ENCODE peak calls at places on chromosomes 5 and 9, in ten cellular contexts. One of them, this sample, is unnamed.

GRCh38 chr9:5326893-5327548 is 12.7 kb downstream of the RLN1 start:
- DNase-seq in PC-3: no peak
- DNase-seq in heart left ventricle: no peak
- DNase-seq in small intestine: peak; percentile 7
- DNase-seq in mucosa of descending colon: no peak
- DNase-seq in AG04450: no peak
- DNase-seq in CD4-positive, alpha-beta memory T cell: peak; percentile 78
- DNase-seq in ovary: no peak
- DNase-seq in sigmoid colon: no peak
- DNase-seq in stomach: peak; percentile 50
- DNase-seq in this sample: no peak

GRCh38 chr9:83472221-83472665 is 66.0 kb downstream of the FRMD3 start:
- DNase-seq in sigmoid colon: no peak
- DNase-seq in mucosa of descending colon: peak; percentile 56
- DNase-seq in stomach: peak; percentile 30
- DNase-seq in ovary: no peak
- DNase-seq in CD4-positive, alpha-beta memory T cell: no peak
- DNase-seq in small intestine: peak; percentile 93
- DNase-seq in AG04450: no peak
- DNase-seq in PC-3: peak; percentile 91
- DNase-seq in heart left ventricle: no peak
- DNase-seq in this sample: peak; percentile 96

GRCh38 chr9:95641591-95641990 is 124.8 kb upstream of the PTCH1 start:
- DNase-seq in mucosa of descending colon: peak; percentile 36
- DNase-seq in CD4-positive, alpha-beta memory T cell: no peak
- DNase-seq in AG04450: no peak
- DNase-seq in sigmoid colon: no peak
- DNase-seq in ovary: no peak
- DNase-seq in PC-3: peak; percentile 17
- DNase-seq in stomach: no peak
- DNase-seq in heart left ventricle: no peak
- DNase-seq in small intestine: no peak
- DNase-seq in this sample: peak; percentile 12

GRCh38 chr5:141872496-141873356 is 5.5 kb downstream of the PCDH1 start:
- DNase-seq in PC-3: no peak
- DNase-seq in AG04450: no peak
- DNase-seq in sigmoid colon: no peak
- DNase-seq in small intestine: no peak
- DNase-seq in ovary: no peak
- DNase-seq in heart left ventricle: no peak
- DNase-seq in mucosa of descending colon: peak; percentile 5
- DNase-seq in stomach: no peak
- DNase-seq in CD4-positive, alpha-beta memory T cell: no peak
- DNase-seq in this sample: peak; percentile 25

GRCh38 chr5:133941456-133942196 is 26.8 kb downstream of the C5orf15 start:
- DNase-seq in small intestine: no peak
- DNase-seq in mucosa of descending colon: no peak
- DNase-seq in CD4-positive, alpha-beta memory T cell: no peak
- DNase-seq in sigmoid colon: no peak
- DNase-seq in stomach: no peak
- DNase-seq in AG04450: no peak
- DNase-seq in heart left ventricle: no peak
- DNase-seq in PC-3: no peak
- DNase-seq in ovary: no peak
- DNase-seq in this sample: no peak

GRCh38 chr5:43917925-43918324 is 314.9 kb downstream of the NNT start:
- DNase-seq in PC-3: no peak
- DNase-seq in ovary: no peak
- DNase-seq in stomach: no peak
- DNase-seq in sigmoid colon: peak; percentile 61
- DNase-seq in heart left ventricle: no peak
- DNase-seq in CD4-positive, alpha-beta memory T cell: no peak
- DNase-seq in mucosa of descending colon: no peak
- DNase-seq in AG04450: no peak
- DNase-seq in small intestine: no peak
- DNase-seq in this sample: no peak

GRCh38 chr5:33761139-33761538 is 130.7 kb downstream of the ADAMTS12 start:
- DNase-seq in sigmoid colon: no peak
- DNase-seq in mucosa of descending colon: no peak
- DNase-seq in heart left ventricle: no peak
- DNase-seq in ovary: no peak
- DNase-seq in AG04450: no peak
- DNase-seq in CD4-positive, alpha-beta memory T cell: no peak
- DNase-seq in PC-3: no peak
- DNase-seq in stomach: no peak
- DNase-seq in small intestine: no peak
- DNase-seq in this sample: peak; percentile 26

GRCh38 chr9:89655047-89655989 is 50.5 kb downstream of the GADD45G start:
- DNase-seq in heart left ventricle: no peak
- DNase-seq in sigmoid colon: peak; percentile 64
- DNase-seq in CD4-positive, alpha-beta memory T cell: no peak
- DNase-seq in stomach: no peak
- DNase-seq in ovary: peak; percentile 56
- DNase-seq in small intestine: no peak
- DNase-seq in PC-3: no peak
- DNase-seq in AG04450: no peak
- DNase-seq in mucosa of descending colon: no peak
- DNase-seq in this sample: no peak

GRCh38 chr9:121619989-121620673 is 31.3 kb upstream of the DAB2IP start:
- DNase-seq in stomach: peak; percentile 77
- DNase-seq in PC-3: no peak
- DNase-seq in heart left ventricle: peak; percentile 73
- DNase-seq in ovary: no peak
- DNase-seq in sigmoid colon: no peak
- DNase-seq in small intestine: no peak
- DNase-seq in mucosa of descending colon: no peak
- DNase-seq in CD4-positive, alpha-beta memory T cell: no peak
- DNase-seq in AG04450: no peak
- DNase-seq in this sample: no peak

GRCh38 chr5:32096891-32097592 is 77.1 kb downstream of the GOLPH3 start:
- DNase-seq in mucosa of descending colon: no peak
- DNase-seq in heart left ventricle: no peak
- DNase-seq in PC-3: no peak
- DNase-seq in ovary: no peak
- DNase-seq in small intestine: no peak
- DNase-seq in stomach: peak; percentile 24
- DNase-seq in CD4-positive, alpha-beta memory T cell: no peak
- DNase-seq in AG04450: no peak
- DNase-seq in sigmoid colon: no peak
- DNase-seq in this sample: no peak

GRCh38 chr5:133307275-133307674 is 255.5 kb downstream of the HSPA4 start:
- DNase-seq in AG04450: no peak
- DNase-seq in stomach: no peak
- DNase-seq in ovary: no peak
- DNase-seq in PC-3: no peak
- DNase-seq in heart left ventricle: no peak
- DNase-seq in mucosa of descending colon: no peak
- DNase-seq in CD4-positive, alpha-beta memory T cell: no peak
- DNase-seq in small intestine: no peak
- DNase-seq in sigmoid colon: no peak
- DNase-seq in this sample: no peak

GRCh38 chr5:154646841-154647759 is 108.1 kb upstream of the LARP1 start:
- DNase-seq in PC-3: peak; percentile 38
- DNase-seq in small intestine: peak; percentile 98
- DNase-seq in mucosa of descending colon: peak; percentile 85
- DNase-seq in heart left ventricle: peak; percentile 75
- DNase-seq in CD4-positive, alpha-beta memory T cell: no peak
- DNase-seq in AG04450: no peak
- DNase-seq in stomach: peak; percentile 81
- DNase-seq in sigmoid colon: peak; percentile 72
- DNase-seq in ovary: peak; percentile 31
- DNase-seq in this sample: peak; percentile 39
- H3K4me3 ChIP-seq in PC-3: peak overlapping the region; percentile 46
- H3K4me3 ChIP-seq in small intestine: no peak overlapping the region
- H3K4me3 ChIP-seq in mucosa of descending colon: no peak overlapping the region
- H3K4me3 ChIP-seq in heart left ventricle: peak overlapping the region; percentile 28
- H3K4me3 ChIP-seq in CD4-positive, alpha-beta memory T cell: peak overlapping the region; percentile 40
- H3K4me3 ChIP-seq in AG04450: peak overlapping the region; percentile 39
- H3K4me3 ChIP-seq in stomach: peak overlapping the region; percentile 42
- H3K4me3 ChIP-seq in sigmoid colon: peak overlapping the region; percentile 26
- H3K4me3 ChIP-seq in ovary: peak overlapping the region; percentile 22
- H3K4me3 ChIP-seq in this sample: peak overlapping the region; percentile 32

DNA sequence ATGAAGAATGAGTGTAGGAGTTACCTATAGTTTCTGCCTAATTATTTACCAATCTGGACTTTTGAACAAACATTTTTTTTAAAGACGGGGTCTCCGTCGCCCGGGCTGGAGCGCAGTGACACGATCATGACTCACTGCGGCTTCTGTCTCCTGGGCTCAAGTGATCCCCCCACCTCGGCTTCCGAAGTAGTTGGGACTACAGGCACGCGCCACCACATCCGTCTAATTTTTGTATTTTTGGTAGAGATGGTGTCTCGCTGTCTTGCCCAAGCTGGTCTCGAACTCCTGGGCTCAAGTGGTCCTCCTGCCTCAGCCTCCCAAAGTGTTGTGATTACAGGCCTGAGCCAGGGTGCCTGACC is 1.5 kb downstream of the CTNNA1 start:
- DNase-seq in small intestine: no peak
- DNase-seq in sigmoid colon: no peak
- DNase-seq in mucosa of descending colon: peak; percentile 11
- DNase-seq in heart left ventricle: no peak
- DNase-seq in CD4-positive, alpha-beta memory T cell: no peak
- DNase-seq in AG04450: no peak
- DNase-seq in PC-3: peak; percentile 71
- DNase-seq in ovary: no peak
- DNase-seq in stomach: no peak
- DNase-seq in this sample: peak; percentile 46
- H3K4me3 ChIP-seq in small intestine: peak overlapping the region; percentile 24
- H3K4me3 ChIP-seq in sigmoid colon: peak overlapping the region; percentile 100
- H3K4me3 ChIP-seq in mucosa of descending colon: peak overlapping the region; percentile 88
- H3K4me3 ChIP-seq in heart left ventricle: peak overlapping the region; percentile 98
- H3K4me3 ChIP-seq in CD4-positive, alpha-beta memory T cell: no peak overlapping the region
- H3K4me3 ChIP-seq in AG04450: peak overlapping the region; percentile 83
- H3K4me3 ChIP-seq in PC-3: peak overlapping the region; percentile 97
- H3K4me3 ChIP-seq in ovary: peak overlapping the region; percentile 94
- H3K4me3 ChIP-seq in stomach: peak overlapping the region; percentile 80
- H3K4me3 ChIP-seq in this sample: peak overlapping the region; percentile 86

DNA sequence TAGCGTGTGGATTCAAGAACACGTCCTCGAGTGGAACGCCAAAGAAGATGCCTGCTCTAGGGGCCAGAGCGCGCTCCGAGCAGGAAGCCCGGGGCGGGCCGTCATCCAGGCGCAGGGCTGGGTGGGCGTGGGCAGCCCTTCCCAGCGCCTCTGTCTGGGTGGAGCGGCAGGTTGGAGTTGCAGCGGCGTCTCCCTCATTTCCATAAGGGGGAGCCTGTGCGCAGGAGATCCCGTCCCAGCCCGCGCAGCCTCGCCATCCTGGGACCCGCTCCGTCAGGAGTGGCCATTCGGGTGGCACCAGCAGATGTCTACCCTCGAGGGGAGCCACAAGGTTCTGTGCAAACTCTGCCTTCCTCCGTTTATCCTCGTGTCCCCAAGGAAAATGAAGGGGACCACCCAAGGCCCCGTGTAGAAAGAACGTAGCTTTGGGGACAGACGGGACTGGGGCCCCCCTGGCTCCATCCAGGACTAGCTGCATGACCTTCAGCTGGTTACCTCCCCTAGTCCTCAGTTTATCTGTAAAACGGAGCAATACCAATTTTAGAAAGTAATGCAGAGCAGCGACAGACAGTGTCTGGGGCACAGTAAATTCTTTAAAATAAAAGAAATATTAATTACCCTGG is 155.5 kb upstream of the SMIM23 start:
- DNase-seq in stomach: peak; percentile 34
- DNase-seq in CD4-positive, alpha-beta memory T cell: no peak
- DNase-seq in sigmoid colon: peak; percentile 59
- DNase-seq in mucosa of descending colon: peak; percentile 39
- DNase-seq in PC-3: peak; percentile 68
- DNase-seq in small intestine: peak; percentile 37
- DNase-seq in AG04450: peak; percentile 11
- DNase-seq in heart left ventricle: peak; percentile 83
- DNase-seq in ovary: no peak
- DNase-seq in this sample: peak; percentile 58
- H3K4me3 ChIP-seq in stomach: peak overlapping the region; percentile 12
- H3K4me3 ChIP-seq in CD4-positive, alpha-beta memory T cell: no peak overlapping the region
- H3K4me3 ChIP-seq in sigmoid colon: no peak overlapping the region
- H3K4me3 ChIP-seq in mucosa of descending colon: no peak overlapping the region
- H3K4me3 ChIP-seq in PC-3: peak overlapping the region; percentile 51
- H3K4me3 ChIP-seq in small intestine: no peak overlapping the region
- H3K4me3 ChIP-seq in AG04450: peak overlapping the region; percentile 33
- H3K4me3 ChIP-seq in heart left ventricle: peak overlapping the region; percentile 9
- H3K4me3 ChIP-seq in ovary: no peak overlapping the region
- H3K4me3 ChIP-seq in this sample: no peak overlapping the region

GRCh38 chr9:132160802-132161742 is 786 bp upstream of the NTNG2 start:
- DNase-seq in small intestine: peak; percentile 24
- DNase-seq in heart left ventricle: peak; percentile 64
- DNase-seq in AG04450: peak; percentile 42
- DNase-seq in stomach: peak; percentile 34
- DNase-seq in PC-3: peak; percentile 48
- DNase-seq in ovary: no peak
- DNase-seq in mucosa of descending colon: peak; percentile 44
- DNase-seq in sigmoid colon: no peak
- DNase-seq in CD4-positive, alpha-beta memory T cell: peak; percentile 57
- DNase-seq in this sample: peak; percentile 77

GRCh38 chr9:132163457-132163875 is 1.6 kb downstream of the NTNG2 start:
- DNase-seq in small intestine: peak; percentile 17
- DNase-seq in ovary: no peak
- DNase-seq in sigmoid colon: no peak
- DNase-seq in stomach: no peak
- DNase-seq in CD4-positive, alpha-beta memory T cell: peak; percentile 19
- DNase-seq in AG04450: no peak
- DNase-seq in PC-3: no peak
- DNase-seq in mucosa of descending colon: no peak
- DNase-seq in heart left ventricle: peak; percentile 59
- DNase-seq in this sample: peak; percentile 22

GRCh38 chr9:132161743-132162187 is at the start of gene NTNG2:
- DNase-seq in mucosa of descending colon: no peak
- DNase-seq in AG04450: no peak
- DNase-seq in ovary: no peak
- DNase-seq in heart left ventricle: no peak
- DNase-seq in stomach: no peak
- DNase-seq in CD4-positive, alpha-beta memory T cell: no peak
- DNase-seq in sigmoid colon: no peak
- DNase-seq in PC-3: no peak
- DNase-seq in small intestine: no peak
- DNase-seq in this sample: no peak

GRCh38 chr9:132163876-132164603 is 2.2 kb downstream of the NTNG2 start:
- DNase-seq in small intestine: no peak
- DNase-seq in stomach: no peak
- DNase-seq in AG04450: no peak
- DNase-seq in sigmoid colon: no peak
- DNase-seq in CD4-positive, alpha-beta memory T cell: no peak
- DNase-seq in ovary: no peak
- DNase-seq in PC-3: no peak
- DNase-seq in mucosa of descending colon: no peak
- DNase-seq in heart left ventricle: peak; percentile 42
- DNase-seq in this sample: no peak

DNA sequence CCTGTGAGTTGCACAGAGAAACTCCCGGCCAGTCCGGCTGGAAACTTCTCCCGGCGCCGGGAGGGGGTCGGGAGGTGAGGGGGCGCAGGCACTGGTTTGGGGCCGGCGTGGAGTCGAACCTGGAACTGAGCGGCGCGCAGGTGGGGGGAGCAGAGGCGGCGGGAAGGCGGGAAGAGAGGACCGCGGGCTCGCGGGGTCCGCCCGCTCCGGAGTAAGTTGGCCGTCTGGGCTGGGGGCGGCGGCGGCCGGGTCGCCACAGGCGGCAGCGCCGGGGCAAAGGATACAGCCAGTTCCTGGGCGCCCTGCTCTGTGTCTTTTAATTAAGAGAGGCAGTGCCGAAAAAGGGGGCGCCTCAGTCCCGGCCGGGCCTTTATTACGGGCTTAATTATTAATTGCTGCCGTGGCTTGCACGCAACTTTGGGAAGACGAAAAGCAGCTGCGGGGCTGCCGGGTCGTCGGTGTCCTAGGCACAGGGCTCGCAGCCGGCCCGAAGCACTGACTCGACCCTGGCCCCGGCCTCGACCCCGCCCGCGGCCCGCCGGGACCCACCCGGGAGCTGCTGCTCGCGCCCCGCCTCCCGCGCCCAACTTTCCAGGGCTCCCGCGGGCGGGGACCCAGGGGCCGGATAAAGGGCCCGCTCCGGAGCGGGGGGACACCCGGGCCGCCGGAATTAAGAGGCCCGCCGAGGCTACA is 1.1 kb downstream of the NTNG2 start:
- DNase-seq in sigmoid colon: no peak
- DNase-seq in ovary: no peak
- DNase-seq in heart left ventricle: peak; percentile 61
- DNase-seq in PC-3: no peak
- DNase-seq in CD4-positive, alpha-beta memory T cell: peak; percentile 14
- DNase-seq in AG04450: no peak
- DNase-seq in mucosa of descending colon: no peak
- DNase-seq in small intestine: no peak
- DNase-seq in stomach: no peak
- DNase-seq in this sample: no peak
- H3K4me3 ChIP-seq in sigmoid colon: peak overlapping the region; percentile 64
- H3K4me3 ChIP-seq in ovary: peak overlapping the region; percentile 54
- H3K4me3 ChIP-seq in heart left ventricle: peak overlapping the region; percentile 60
- H3K4me3 ChIP-seq in PC-3: peak overlapping the region; percentile 67
- H3K4me3 ChIP-seq in CD4-positive, alpha-beta memory T cell: peak overlapping the region; percentile 53
- H3K4me3 ChIP-seq in AG04450: peak overlapping the region; percentile 69
- H3K4me3 ChIP-seq in mucosa of descending colon: no peak overlapping the region
- H3K4me3 ChIP-seq in small intestine: no peak overlapping the region
- H3K4me3 ChIP-seq in stomach: peak overlapping the region; percentile 89
- H3K4me3 ChIP-seq in this sample: peak overlapping the region; percentile 58

This sample was measured in cardiac fibroblast.